ENCODE peak calls at places on chromosomes 2 and 18, in eight cellular contexts. One of them, this sample, is unnamed.

GRCh38 chr2:130790808-130791616 is 35.7 kb downstream of the AMER3 start:
- DNase-seq in foreskin keratinocyte: no peak
- DNase-seq in memory B cell: no peak
- DNase-seq in dorsolateral prefrontal cortex: peak
- DNase-seq in HCT116: no peak
- DNase-seq in NCI-H2081: no peak
- DNase-seq in AG08396: no peak
- DNase-seq in RWPE2: no peak
- DNase-seq in this sample: no peak

GRCh38 chr2:60489269-60489668 is 64.2 kb downstream of the BCL11A start:
- DNase-seq in foreskin keratinocyte: no peak
- DNase-seq in memory B cell: no peak
- DNase-seq in dorsolateral prefrontal cortex: no peak
- DNase-seq in HCT116: no peak
- DNase-seq in NCI-H2081: no peak
- DNase-seq in AG08396: no peak
- DNase-seq in RWPE2: no peak
- DNase-seq in this sample: no peak

GRCh38 chr2:47190188-47190818 is 35.2 kb upstream of the STPG4 start:
- DNase-seq in foreskin keratinocyte: peak
- DNase-seq in memory B cell: no peak
- DNase-seq in dorsolateral prefrontal cortex: no peak
- DNase-seq in HCT116: no peak
- DNase-seq in NCI-H2081: no peak
- DNase-seq in AG08396: no peak
- DNase-seq in RWPE2: no peak
- DNase-seq in this sample: no peak

GRCh38 chr2:212958757-212959295 is 192.6 kb downstream of the IKZF2 start:
- DNase-seq in foreskin keratinocyte: peak
- DNase-seq in memory B cell: no peak
- DNase-seq in dorsolateral prefrontal cortex: no peak
- DNase-seq in HCT116: no peak
- DNase-seq in NCI-H2081: no peak
- DNase-seq in AG08396: no peak
- DNase-seq in RWPE2: no peak
- DNase-seq in this sample: no peak

GRCh38 chr2:132911726-132912724 is 242.0 kb upstream of the LYPD1 start:
- DNase-seq in foreskin keratinocyte: no peak
- DNase-seq in memory B cell: no peak
- DNase-seq in dorsolateral prefrontal cortex: no peak
- DNase-seq in HCT116: no peak
- DNase-seq in NCI-H2081: no peak
- DNase-seq in AG08396: no peak
- DNase-seq in RWPE2: no peak
- DNase-seq in this sample: no peak

GRCh38 chr18:56285387-56286055 is 352.9 kb downstream of the TXNL1 start:
- DNase-seq in foreskin keratinocyte: no peak
- DNase-seq in memory B cell: no peak
- DNase-seq in dorsolateral prefrontal cortex: no peak
- DNase-seq in HCT116: no peak
- DNase-seq in NCI-H2081: no peak
- DNase-seq in AG08396: peak
- DNase-seq in RWPE2: no peak
- DNase-seq in this sample: no peak

GRCh38 chr2:197369228-197369945 is 58.8 kb upstream of the ANKRD44 start:
- DNase-seq in foreskin keratinocyte: no peak
- DNase-seq in memory B cell: no peak
- DNase-seq in dorsolateral prefrontal cortex: no peak
- DNase-seq in HCT116: no peak
- DNase-seq in NCI-H2081: no peak
- DNase-seq in AG08396: no peak
- DNase-seq in RWPE2: no peak
- DNase-seq in this sample: no peak

GRCh38 chr2:174972924-174973323 is 32.3 kb downstream of the CHN1 start:
- DNase-seq in foreskin keratinocyte: peak
- DNase-seq in memory B cell: no peak
- DNase-seq in dorsolateral prefrontal cortex: no peak
- DNase-seq in HCT116: no peak
- DNase-seq in NCI-H2081: no peak
- DNase-seq in AG08396: peak
- DNase-seq in RWPE2: no peak
- DNase-seq in this sample: no peak

GRCh38 chr2:36618381-36618780 is 20.4 kb upstream of the FEZ2 start:
- DNase-seq in foreskin keratinocyte: peak
- DNase-seq in memory B cell: no peak
- DNase-seq in dorsolateral prefrontal cortex: no peak
- DNase-seq in HCT116: peak
- DNase-seq in NCI-H2081: peak
- DNase-seq in AG08396: peak
- DNase-seq in RWPE2: no peak
- DNase-seq in this sample: peak

GRCh38 chr18:72544092-72544886 is at the start of gene CBLN2:
- DNase-seq in foreskin keratinocyte: peak
- DNase-seq in memory B cell: peak
- DNase-seq in dorsolateral prefrontal cortex: peak
- DNase-seq in HCT116: no peak
- DNase-seq in NCI-H2081: peak
- DNase-seq in AG08396: peak
- DNase-seq in RWPE2: peak
- DNase-seq in this sample: peak

GRCh38 chr18:7038330-7038846 is 79.2 kb downstream of the LAMA1 start:
- DNase-seq in foreskin keratinocyte: peak
- DNase-seq in memory B cell: no peak
- DNase-seq in dorsolateral prefrontal cortex: no peak
- DNase-seq in HCT116: no peak
- DNase-seq in NCI-H2081: peak
- DNase-seq in AG08396: peak
- DNase-seq in RWPE2: peak
- DNase-seq in this sample: peak